ENCODE peak calls at places on chromosome 6, in four cellular contexts. O is A549, Z is left ventricle myocardium inferior, H is AG04450. L is an unnamed sample.

GRCh38 chr6:53795702-53796450 is 1.1 kb downstream of the LRRC1 start:
- DNase-seq in Z (peak; percentile 29), O (no peak), H (no peak), L (peak; percentile 59)

GRCh38 chr6:111088668-111089003 is 1.3 kb downstream of the SLC16A10 start:
- DNase-seq in O (no peak), H (no peak), Z (no peak), L (no peak)

GRCh38 chr6:111723412-111723970 is 117.8 kb upstream of the TRAF3IP2 start:
- DNase-seq in O (no peak), Z (no peak), H (no peak), L (no peak)

GRCh38 chr6:39189915-39190544 is 39.2 kb downstream of the KCNK5 start:
- DNase-seq in O (peak; percentile 36), Z (peak; percentile 25), H (no peak), L (peak; percentile 67)

GRCh38 chr6:163808231-163808630 is 393.7 kb downstream of the QKI start:
- DNase-seq in Z (no peak), H (no peak), O (no peak), L (no peak)

GRCh38 chr6:68159433-68159832 is 475.6 kb upstream of the ADGRB3 start:
- DNase-seq in H (no peak), O (no peak), Z (no peak), L (no peak)

GRCh38 chr6:135638108-135638507 is 140.6 kb upstream of the AHI1 start:
- DNase-seq in O (no peak), H (no peak), Z (no peak), L (no peak)

GRCh38 chr6:105484238-105485161 is 81.6 kb upstream of the PREP start:
- DNase-seq in H (no peak), O (peak; percentile 6), Z (no peak), L (peak; percentile 50)

GRCh38 chr6:168083142-168083885 is 4.3 kb upstream of the FRMD1 start:
- DNase-seq in O (no peak), H (no peak), Z (no peak), L (no peak)

GRCh38 chr6:67160820-67161219 is 1453.8 kb upstream of the EYS start:
- DNase-seq in O (no peak), H (no peak), Z (no peak), L (no peak)

GRCh38 chr6:53048431-53049195 is 16.6 kb upstream of the FBXO9 start:
- DNase-seq in O (no peak), Z (no peak), H (no peak), L (no peak)

GRCh38 chr6:45472383-45472782 is 94.6 kb upstream of the SUPT3H start:
- DNase-seq in H (no peak), O (no peak), Z (no peak), L (no peak)

GRCh38 chr6:206264-206663 is 86.0 kb upstream of the DUSP22 start:
- DNase-seq in O (no peak), H (no peak), Z (no peak), L (no peak)

GRCh38 chr6:116108836-116109235 is 8.2 kb downstream of the NT5DC1 start:
- DNase-seq in O (no peak), H (no peak), Z (no peak), L (no peak)

GRCh38 chr6:121881974-121882667 is 446.7 kb downstream of the GJA1 start:
- DNase-seq in O (no peak), H (peak; percentile 50), Z (no peak), L (no peak)

GRCh38 chr6:15501806-15502450 is 160.9 kb downstream of the DTNBP1 start:
- DNase-seq in O (no peak), Z (peak; percentile 55), H (peak; percentile 39), L (no peak)

GRCh38 chr6:122494665-122495272 is 23.2 kb upstream of the SERINC1 start:
- DNase-seq in Z (no peak), O (no peak), H (no peak), L (peak; percentile 25)

GRCh38 chr6:157600807-157601206 is 219.8 kb downstream of the ZDHHC14 start:
- DNase-seq in O (no peak), Z (no peak), H (no peak), L (no peak)

GRCh38 chr6:151179321-151179720 is 60.4 kb upstream of the AKAP12 start:
- DNase-seq in Z (no peak), O (no peak), H (peak; percentile 20), L (no peak)

GRCh38 chr6:170271771-170272314 is 19.0 kb downstream of the DLL1 start:
- DNase-seq in O (no peak), H (no peak), Z (no peak), L (no peak)

GRCh38 chr6:13648850-13649249 is 33.7 kb downstream of the NOL7 start:
- DNase-seq in O (no peak), H (no peak), Z (no peak), L (no peak)
- H3K4me3 ChIP-seq in O (no peak overlapping the region), H (no peak overlapping the region), Z (no peak overlapping the region), L (no peak overlapping the region)

GRCh38 chr6:125157280-125157679 is 3.7 kb downstream of the TPD52L1 start:
- DNase-seq in O (no peak), H (no peak), Z (no peak), L (no peak)

GRCh38 chr6:125153541-125154183 is at the start of gene TPD52L1:
- DNase-seq in O (peak; percentile 72), Z (peak; percentile 81), H (no peak), L (peak; percentile 85)

GRCh38 chr6:125154184-125155135 is 887 bp downstream of the TPD52L1 start:
- DNase-seq in O (peak; percentile 55), H (no peak), Z (no peak), L (peak; percentile 70)

GRCh38 chr6:125156496-125156895 is 2.9 kb downstream of the TPD52L1 start:
- DNase-seq in Z (no peak), H (no peak), O (no peak), L (no peak)

DNA sequence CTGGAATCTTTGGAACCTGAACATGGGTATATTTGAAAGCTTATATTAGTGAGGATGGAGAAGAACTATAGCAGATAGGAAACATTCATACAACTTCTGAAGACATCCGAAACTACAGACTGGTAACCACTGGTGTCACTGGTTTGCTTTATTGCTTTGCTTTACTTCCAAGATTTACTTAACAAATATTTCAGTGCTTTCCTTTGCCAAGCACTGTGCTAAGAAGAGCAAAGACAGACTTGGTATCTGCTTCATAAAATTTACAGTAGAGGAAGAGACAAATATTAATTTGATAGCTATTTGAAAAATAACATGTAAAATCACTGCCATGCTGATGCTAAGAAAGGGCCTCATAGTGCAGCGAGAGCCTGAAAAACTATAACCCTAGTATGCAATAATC is 1.8 kb downstream of the TPD52L1 start:
- DNase-seq in O (no peak), Z (no peak), H (no peak), L (no peak)
- H3K4me3 ChIP-seq in O (peak overlapping the region; percentile 82), Z (no peak overlapping the region), H (no peak overlapping the region), L (no peak overlapping the region)

GRCh38 chr6:160930547-160931377 is 60.8 kb upstream of the MAP3K4 start:
- DNase-seq in H (peak; percentile 52), Z (peak; percentile 76), O (peak; percentile 72), L (no peak)

GRCh38 chr6:160929831-160930230 is 61.7 kb upstream of the MAP3K4 start:
- DNase-seq in Z (no peak), O (no peak), H (no peak), L (no peak)

GRCh38 chr6:160934157-160934556 is 57.4 kb upstream of the MAP3K4 start:
- DNase-seq in Z (no peak), H (no peak), O (no peak), L (no peak)

GRCh38 chr6:160933256-160933655 is 58.3 kb upstream of the MAP3K4 start:
- DNase-seq in Z (peak; percentile 28), H (no peak), O (no peak), L (no peak)

GRCh38 chr6:160931378-160932343 is 59.9 kb upstream of the MAP3K4 start:
- DNase-seq in H (no peak), Z (no peak), O (no peak), L (no peak)
- H3K4me3 ChIP-seq in H (peak overlapping the region; percentile 54), Z (peak overlapping the region; percentile 73), O (peak overlapping the region; percentile 41), L (no peak overlapping the region)

GRCh38 chr6:149451361-149452061 is 33.3 kb downstream of the ZC3H12D start:
- DNase-seq in H (no peak), O (no peak), Z (peak; percentile 36), L (no peak)
- H3K4me3 ChIP-seq in H (no peak overlapping the region), O (no peak overlapping the region), Z (peak overlapping the region; percentile 69), L (peak overlapping the region; percentile 34)

GRCh38 chr6:1384549-1385128 is 4.7 kb upstream of the FOXF2 start:
- DNase-seq in Z (no peak), H (no peak), O (no peak), L (no peak)
- H3K4me3 ChIP-seq in Z (no peak overlapping the region), H (no peak overlapping the region), O (no peak overlapping the region), L (no peak overlapping the region)

DNA sequence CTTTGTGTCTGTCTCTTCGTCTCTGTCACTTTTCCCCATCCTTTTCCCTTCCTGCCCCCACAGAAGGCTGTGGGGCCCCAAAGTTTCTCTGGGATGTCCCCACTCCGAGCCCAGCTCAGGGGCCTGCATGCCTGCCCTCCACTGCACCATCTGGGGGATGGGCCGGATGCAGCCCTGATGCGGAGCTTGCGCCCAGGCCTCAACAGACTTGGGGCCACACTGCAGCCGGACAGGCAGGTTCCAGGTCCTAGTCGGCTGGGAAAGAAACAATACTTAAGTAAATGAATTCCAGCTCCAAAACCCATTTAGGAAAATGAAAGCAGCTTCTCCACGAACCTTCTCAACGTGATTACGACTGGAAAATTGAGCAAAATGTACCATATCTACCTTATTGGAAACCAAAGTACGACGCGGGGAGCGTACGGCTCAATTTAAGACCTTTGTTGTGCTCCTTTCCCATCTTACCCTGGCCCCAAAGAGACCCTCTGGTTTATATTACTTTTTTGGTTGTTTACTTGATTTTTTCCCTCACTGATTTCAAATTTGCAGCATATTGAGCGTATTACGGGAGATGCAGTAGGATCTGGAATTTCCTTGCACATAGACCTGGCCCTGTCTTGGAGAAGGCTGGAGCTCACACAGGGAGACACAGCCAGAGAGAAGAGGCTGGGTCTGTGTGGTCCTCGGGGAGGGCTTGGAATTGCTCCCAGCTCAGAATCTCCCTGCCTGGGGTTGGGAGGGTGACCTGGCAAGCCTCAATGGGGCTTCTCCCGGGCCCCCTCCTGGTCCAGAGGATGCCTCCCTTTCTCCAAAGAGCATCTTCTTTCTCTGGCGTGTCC is 8.0 kb downstream of the FOXC1 start:
- DNase-seq in O (no peak), Z (no peak), H (no peak), L (peak; percentile 21)
- H3K4me3 ChIP-seq in O (no peak overlapping the region), Z (no peak overlapping the region), H (no peak overlapping the region), L (no peak overlapping the region)